ENCODE peak calls at places on chromosomes 1 and 21, in six cellular contexts. One of them, this sample, is unnamed. For H3K4me1 and H3K27me3, the result is how much of the 10 kb centered on the place peaks cover.

GRCh38 chr1:241419986-241420385 is 63.0 kb upstream of the RGS7 start:
- DNase-seq in tibial nerve: no peak
- DNase-seq in breast epithelium: no peak
- DNase-seq in lower lobe of right lung: no peak
- DNase-seq in right lobe of liver: no peak
- DNase-seq in CD8-positive, alpha-beta T cell: no peak
- DNase-seq in this sample: no peak

GRCh38 chr1:173009597-173009996 is 41.1 kb downstream of the TNFSF18 start:
- DNase-seq in tibial nerve: peak
- DNase-seq in breast epithelium: no peak
- DNase-seq in lower lobe of right lung: peak
- DNase-seq in right lobe of liver: no peak
- DNase-seq in CD8-positive, alpha-beta T cell: no peak
- DNase-seq in this sample: no peak

GRCh38 chr1:86972262-86972661 is 57.8 kb downstream of the HS2ST1 start:
- DNase-seq in tibial nerve: no peak
- DNase-seq in breast epithelium: no peak
- DNase-seq in lower lobe of right lung: no peak
- DNase-seq in right lobe of liver: peak
- DNase-seq in CD8-positive, alpha-beta T cell: no peak
- DNase-seq in this sample: no peak

GRCh38 chr1:205805082-205805711 is 7.8 kb downstream of the SLC41A1 start:
- DNase-seq in tibial nerve: no peak
- DNase-seq in breast epithelium: peak
- DNase-seq in lower lobe of right lung: no peak
- DNase-seq in right lobe of liver: no peak
- DNase-seq in CD8-positive, alpha-beta T cell: no peak
- DNase-seq in this sample: peak

GRCh38 chr1:156366378-156366777 is 2.6 kb upstream of the RHBG start:
- DNase-seq in tibial nerve: no peak
- DNase-seq in breast epithelium: no peak
- DNase-seq in lower lobe of right lung: no peak
- DNase-seq in right lobe of liver: no peak
- DNase-seq in CD8-positive, alpha-beta T cell: no peak
- DNase-seq in this sample: no peak

GRCh38 chr1:84643183-84643582 is 47.1 kb downstream of the SSX2IP start:
- DNase-seq in tibial nerve: no peak
- DNase-seq in breast epithelium: no peak
- DNase-seq in lower lobe of right lung: no peak
- DNase-seq in right lobe of liver: no peak
- DNase-seq in CD8-positive, alpha-beta T cell: no peak
- DNase-seq in this sample: no peak

GRCh38 chr21:32131960-32132359 is 146.9 kb downstream of the MIS18A start:
- DNase-seq in tibial nerve: no peak
- DNase-seq in breast epithelium: no peak
- DNase-seq in lower lobe of right lung: no peak
- DNase-seq in right lobe of liver: no peak
- DNase-seq in CD8-positive, alpha-beta T cell: no peak
- DNase-seq in this sample: no peak

GRCh38 chr1:7174980-7175379 is 389.7 kb downstream of the CAMTA1 start:
- DNase-seq in tibial nerve: no peak
- DNase-seq in breast epithelium: no peak
- DNase-seq in lower lobe of right lung: no peak
- DNase-seq in right lobe of liver: no peak
- DNase-seq in CD8-positive, alpha-beta T cell: no peak
- DNase-seq in this sample: no peak

GRCh38 chr1:36609241-36610027 is 126.7 kb upstream of the CSF3R start:
- DNase-seq in tibial nerve: peak
- DNase-seq in breast epithelium: peak
- DNase-seq in lower lobe of right lung: no peak
- DNase-seq in right lobe of liver: peak
- DNase-seq in CD8-positive, alpha-beta T cell: no peak
- DNase-seq in this sample: no peak

GRCh38 chr1:176111835-176112234 is 95.3 kb downstream of the COP1 start:
- DNase-seq in tibial nerve: no peak
- DNase-seq in breast epithelium: no peak
- DNase-seq in lower lobe of right lung: no peak
- DNase-seq in right lobe of liver: no peak
- DNase-seq in CD8-positive, alpha-beta T cell: no peak
- DNase-seq in this sample: no peak
- H3K4me3 ChIP-seq in tibial nerve: no peak
- H3K4me3 ChIP-seq in breast epithelium: no peak
- H3K4me3 ChIP-seq in lower lobe of right lung: no peak
- H3K4me3 ChIP-seq in right lobe of liver: no peak
- H3K4me3 ChIP-seq in CD8-positive, alpha-beta T cell: no peak
- H3K4me3 ChIP-seq in this sample: no peak

DNA sequence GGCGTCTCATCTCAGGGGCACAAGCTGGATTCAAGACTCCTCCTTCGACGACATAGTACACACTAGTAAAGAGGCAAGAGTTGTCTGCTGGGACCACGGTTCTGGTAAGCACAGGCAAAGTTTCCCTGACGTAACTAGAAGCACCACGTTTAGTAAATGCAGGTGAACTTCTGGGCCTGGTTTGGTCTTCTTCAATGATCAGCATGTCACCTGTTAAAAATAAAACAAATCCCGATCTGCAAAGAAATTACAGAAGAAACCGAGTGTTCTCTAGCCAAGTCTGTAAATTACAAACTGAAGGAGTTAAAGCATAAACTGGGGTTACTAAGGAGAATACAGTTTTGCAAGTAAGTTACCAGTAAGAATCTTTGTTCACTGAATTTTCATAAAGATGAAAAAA is 1.5 kb downstream of the YOD1 start:
- DNase-seq in tibial nerve: no peak
- DNase-seq in breast epithelium: no peak
- DNase-seq in lower lobe of right lung: no peak
- DNase-seq in right lobe of liver: no peak
- DNase-seq in CD8-positive, alpha-beta T cell: no peak
- DNase-seq in this sample: no peak
- H3K4me1 ChIP-seq in tibial nerve: under half
- H3K4me1 ChIP-seq in breast epithelium: under half
- H3K4me1 ChIP-seq in lower lobe of right lung: half or more
- H3K4me1 ChIP-seq in right lobe of liver: under half
- H3K4me1 ChIP-seq in CD8-positive, alpha-beta T cell: under half
- H3K4me1 ChIP-seq in this sample: under half

DNA sequence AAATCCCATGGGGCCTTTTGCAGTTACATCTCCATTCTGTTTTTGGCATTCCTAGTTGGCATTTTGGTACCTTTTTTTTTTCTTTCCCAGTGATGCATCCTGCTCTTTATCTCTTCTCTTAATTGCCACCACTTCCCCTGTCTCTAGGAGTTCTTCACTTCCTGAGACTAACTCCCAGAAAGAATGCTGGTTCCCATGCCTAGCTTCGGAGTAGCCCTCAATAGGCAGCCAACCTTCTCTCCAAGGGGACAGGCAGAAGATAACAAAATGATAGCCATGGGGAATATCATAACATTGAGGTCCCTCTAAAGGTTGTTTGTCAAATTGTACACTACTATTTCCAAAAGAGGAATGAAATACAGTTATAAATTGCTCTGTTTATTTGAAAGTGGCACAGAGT is 150.6 kb upstream of the UBE2U start:
- DNase-seq in tibial nerve: no peak
- DNase-seq in breast epithelium: no peak
- DNase-seq in lower lobe of right lung: no peak
- DNase-seq in right lobe of liver: no peak
- DNase-seq in CD8-positive, alpha-beta T cell: no peak
- DNase-seq in this sample: no peak
- H3K27me3 ChIP-seq in tibial nerve: under half
- H3K27me3 ChIP-seq in breast epithelium: under half
- H3K27me3 ChIP-seq in lower lobe of right lung: under half
- H3K27me3 ChIP-seq in right lobe of liver: under half
- H3K27me3 ChIP-seq in CD8-positive, alpha-beta T cell: under half
- H3K27me3 ChIP-seq in this sample: under half

GRCh38 chr21:29441651-29442050 is 142.9 kb downstream of the BACH1 start:
- DNase-seq in tibial nerve: no peak
- DNase-seq in breast epithelium: no peak
- DNase-seq in lower lobe of right lung: no peak
- DNase-seq in right lobe of liver: no peak
- DNase-seq in CD8-positive, alpha-beta T cell: no peak
- DNase-seq in this sample: no peak
- H3K4me3 ChIP-seq in tibial nerve: no peak
- H3K4me3 ChIP-seq in breast epithelium: no peak
- H3K4me3 ChIP-seq in lower lobe of right lung: no peak
- H3K4me3 ChIP-seq in right lobe of liver: no peak
- H3K4me3 ChIP-seq in CD8-positive, alpha-beta T cell: no peak
- H3K4me3 ChIP-seq in this sample: no peak

GRCh38 chr1:145982010-145982723 is 14.2 kb downstream of the TXNIP start:
- DNase-seq in tibial nerve: no peak
- DNase-seq in breast epithelium: no peak
- DNase-seq in lower lobe of right lung: no peak
- DNase-seq in right lobe of liver: no peak
- DNase-seq in CD8-positive, alpha-beta T cell: no peak
- DNase-seq in this sample: no peak
- H3K4me1 ChIP-seq in tibial nerve: half or more
- H3K4me1 ChIP-seq in breast epithelium: under half
- H3K4me1 ChIP-seq in lower lobe of right lung: half or more
- H3K4me1 ChIP-seq in right lobe of liver: under half
- H3K4me1 ChIP-seq in CD8-positive, alpha-beta T cell: half or more
- H3K4me1 ChIP-seq in this sample: under half

GRCh38 chr1:11559211-11559970 is 80.4 kb downstream of the DISP3 start:
- DNase-seq in tibial nerve: no peak
- DNase-seq in breast epithelium: no peak
- DNase-seq in lower lobe of right lung: no peak
- DNase-seq in right lobe of liver: no peak
- DNase-seq in CD8-positive, alpha-beta T cell: no peak
- DNase-seq in this sample: no peak
- H3K27me3 ChIP-seq in tibial nerve: under half
- H3K27me3 ChIP-seq in breast epithelium: half or more
- H3K27me3 ChIP-seq in lower lobe of right lung: half or more
- H3K27me3 ChIP-seq in right lobe of liver: under half
- H3K27me3 ChIP-seq in CD8-positive, alpha-beta T cell: under half
- H3K27me3 ChIP-seq in this sample: under half

GRCh38 chr1:55039342-55040082 is at the start of gene PCSK9:
- DNase-seq in tibial nerve: no peak
- DNase-seq in breast epithelium: no peak
- DNase-seq in lower lobe of right lung: peak
- DNase-seq in right lobe of liver: peak
- DNase-seq in CD8-positive, alpha-beta T cell: no peak
- DNase-seq in this sample: peak
- H3K4me3 ChIP-seq in tibial nerve: no peak
- H3K4me3 ChIP-seq in breast epithelium: peak
- H3K4me3 ChIP-seq in lower lobe of right lung: peak
- H3K4me3 ChIP-seq in right lobe of liver: peak
- H3K4me3 ChIP-seq in CD8-positive, alpha-beta T cell: no peak
- H3K4me3 ChIP-seq in this sample: no peak

GRCh38 chr1:201538618-201539551 is at the start of gene NAV1:
- DNase-seq in tibial nerve: peak
- DNase-seq in breast epithelium: peak
- DNase-seq in lower lobe of right lung: peak
- DNase-seq in right lobe of liver: peak
- DNase-seq in CD8-positive, alpha-beta T cell: no peak
- DNase-seq in this sample: peak
- H3K4me1 ChIP-seq in tibial nerve: under half
- H3K4me1 ChIP-seq in breast epithelium: under half
- H3K4me1 ChIP-seq in lower lobe of right lung: half or more
- H3K4me1 ChIP-seq in right lobe of liver: under half
- H3K4me1 ChIP-seq in CD8-positive, alpha-beta T cell: under half
- H3K4me1 ChIP-seq in this sample: under half

GRCh38 chr1:6104631-6105030 is 58.9 kb downstream of the KCNAB2 start:
- DNase-seq in tibial nerve: no peak
- DNase-seq in breast epithelium: no peak
- DNase-seq in lower lobe of right lung: peak
- DNase-seq in right lobe of liver: no peak
- DNase-seq in CD8-positive, alpha-beta T cell: no peak
- DNase-seq in this sample: peak
- H3K27me3 ChIP-seq in tibial nerve: under half
- H3K27me3 ChIP-seq in breast epithelium: under half
- H3K27me3 ChIP-seq in lower lobe of right lung: half or more
- H3K27me3 ChIP-seq in right lobe of liver: under half
- H3K27me3 ChIP-seq in CD8-positive, alpha-beta T cell: under half
- H3K27me3 ChIP-seq in this sample: under half

DNA sequence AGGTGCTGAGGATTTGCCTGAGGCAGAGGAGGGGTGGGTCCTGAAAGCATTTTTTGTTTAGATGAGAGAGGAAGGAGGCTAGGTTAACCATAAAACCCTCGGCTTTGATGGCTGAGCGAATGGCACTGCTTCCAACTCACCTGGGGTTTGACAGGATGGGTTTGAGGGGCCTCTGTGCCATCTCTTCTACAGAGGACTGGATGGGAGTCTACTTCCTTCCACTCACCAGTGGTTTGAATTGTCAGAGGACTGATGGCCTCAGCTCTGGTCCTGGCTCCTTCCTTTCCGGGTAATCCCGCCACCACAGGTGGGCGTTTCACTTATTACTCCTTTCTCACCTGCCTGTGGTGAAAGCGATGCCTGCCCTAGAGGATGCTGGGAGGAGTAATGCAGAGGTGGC is 220.5 kb downstream of the HLX start:
- DNase-seq in tibial nerve: no peak
- DNase-seq in breast epithelium: no peak
- DNase-seq in lower lobe of right lung: no peak
- DNase-seq in right lobe of liver: no peak
- DNase-seq in CD8-positive, alpha-beta T cell: no peak
- DNase-seq in this sample: no peak
- H3K4me3 ChIP-seq in tibial nerve: no peak
- H3K4me3 ChIP-seq in breast epithelium: no peak
- H3K4me3 ChIP-seq in lower lobe of right lung: no peak
- H3K4me3 ChIP-seq in right lobe of liver: no peak
- H3K4me3 ChIP-seq in CD8-positive, alpha-beta T cell: no peak
- H3K4me3 ChIP-seq in this sample: no peak

This sample was measured in aorta.